ENCODE peak calls at places on chromosomes 12 and 14, in five cellular contexts. L is hepatocyte, J is glutamatergic neuron, U is MCF 10A, D is brain microvascular endothelial cell. S is an unnamed sample.

GRCh38 chr12:104964167-104964566 is 6.1 kb upstream of the SLC41A2 start:
- DNase-seq in L (no peak), J (no peak), U (no peak), D (no peak), S (no peak)

GRCh38 chr12:127809236-127809635 is 457.7 kb upstream of the TMEM132C start:
- DNase-seq in L (peak; percentile 58), J (no peak), U (peak; percentile 18), D (peak; percentile 88), S (no peak)

GRCh38 chr12:128337456-128338160 is 70.6 kb downstream of the TMEM132C start:
- DNase-seq in L (no peak), J (no peak), U (no peak), D (no peak), S (no peak)

GRCh38 chr12:68510394-68510793 is 100.3 kb upstream of the RAP1B start:
- DNase-seq in L (no peak), J (no peak), U (peak; percentile 27), D (no peak), S (no peak)

GRCh38 chr12:20508362-20508761 is 140.0 kb downstream of the PDE3A start:
- DNase-seq in L (no peak), J (no peak), U (peak; percentile 52), D (peak; percentile 56), S (no peak)

GRCh38 chr14:102906616-102907302 is 15.7 kb upstream of the AMN start:
- DNase-seq in L (no peak), J (no peak), U (no peak), D (no peak), S (no peak)

GRCh38 chr12:132206093-132206434 is 61.8 kb downstream of the NOC4L start:
- DNase-seq in L (no peak), J (no peak), U (no peak), D (no peak), S (no peak)

GRCh38 chr14:65414961-65415589 is 2.5 kb downstream of the FUT8 start:
- DNase-seq in L (peak; percentile 59), J (no peak), U (peak; percentile 57), D (peak; percentile 11), S (peak; percentile 30)

GRCh38 chr14:69996197-69996596 is 117.0 kb downstream of the SMOC1 start:
- DNase-seq in L (peak; percentile 28), J (no peak), U (peak; percentile 88), D (peak; percentile 71), S (no peak)

GRCh38 chr12:31835276-31835882 is 106.6 kb upstream of the AMN1 start:
- DNase-seq in L (peak; percentile 5), J (no peak), U (no peak), D (no peak), S (no peak)

GRCh38 chr12:109731806-109732205 is 18.2 kb downstream of the FAM222A start:
- DNase-seq in L (no peak), J (peak; percentile 3), U (no peak), D (no peak), S (no peak)

GRCh38 chr12:106254724-106255123 is 6.9 kb upstream of the CKAP4 start:
- DNase-seq in L (no peak), J (no peak), U (no peak), D (no peak), S (no peak)

GRCh38 chr12:106647793-106648514 is 65.2 kb downstream of the RFX4 start:
- DNase-seq in L (no peak), J (no peak), U (no peak), D (no peak), S (no peak)

GRCh38 chr14:45426685-45427282 is 173.8 kb upstream of the MIS18BP1 start:
- DNase-seq in L (peak; percentile 58), J (no peak), U (peak; percentile 64), D (peak; percentile 40), S (peak; percentile 67)

GRCh38 chr12:1719139-1719538 is 28.3 kb downstream of the ADIPOR2 start:
- DNase-seq in L (no peak), J (no peak), U (no peak), D (no peak), S (no peak)

GRCh38 chr12:84502907-84503787 is 409.5 kb downstream of the SLC6A15 start:
- DNase-seq in L (peak; percentile 74), J (peak; percentile 64), U (peak; percentile 76), D (peak; percentile 66), S (peak; percentile 78)

GRCh38 chr14:88879016-88879415 is 54.6 kb downstream of the TTC8 start:
- DNase-seq in L (no peak), J (no peak), U (peak; percentile 77), D (peak; percentile 93), S (peak; percentile 90)

GRCh38 chr14:67416085-67416484 is 4.1 kb upstream of the PLEK2 start:
- DNase-seq in L (peak; percentile 40), J (no peak), U (no peak), D (no peak), S (no peak)

GRCh38 chr12:29070309-29070708 is 78.8 kb upstream of the FAR2 start:
- DNase-seq in L (no peak), J (no peak), U (no peak), D (no peak), S (no peak)

GRCh38 chr12:65536876-65537661 is 258.6 kb downstream of the MSRB3 start:
- DNase-seq in L (peak; percentile 69), J (no peak), U (peak; percentile 95), D (peak; percentile 100), S (peak; percentile 99)

GRCh38 chr12:91892081-91892855 is 253.4 kb downstream of the BTG1 start:
- DNase-seq in L (no peak), J (no peak), U (no peak), D (no peak), S (no peak)

GRCh38 chr12:60106207-60106606 is 510.4 kb downstream of the SLC16A7 start:
- DNase-seq in L (no peak), J (no peak), U (peak; percentile 17), D (no peak), S (no peak)
- TF ChIP-seq CTCF in L (peak; percentile 49), J (no peak), U (peak; percentile 49), D (peak; percentile 19), S (peak; percentile 47)

GRCh38 chr14:62674833-62675232 is 370.4 kb downstream of the KCNH5 start:
- DNase-seq in L (peak; percentile 23), J (no peak), U (peak; percentile 31), D (no peak), S (peak; percentile 45)

GRCh38 chr14:62667515-62667914 is 377.7 kb downstream of the KCNH5 start:
- DNase-seq in L (no peak), J (no peak), U (no peak), D (no peak), S (peak; percentile 1)

GRCh38 chr14:62670526-62670925 is 374.7 kb downstream of the KCNH5 start:
- DNase-seq in L (no peak), J (no peak), U (no peak), D (no peak), S (no peak)

DNA sequence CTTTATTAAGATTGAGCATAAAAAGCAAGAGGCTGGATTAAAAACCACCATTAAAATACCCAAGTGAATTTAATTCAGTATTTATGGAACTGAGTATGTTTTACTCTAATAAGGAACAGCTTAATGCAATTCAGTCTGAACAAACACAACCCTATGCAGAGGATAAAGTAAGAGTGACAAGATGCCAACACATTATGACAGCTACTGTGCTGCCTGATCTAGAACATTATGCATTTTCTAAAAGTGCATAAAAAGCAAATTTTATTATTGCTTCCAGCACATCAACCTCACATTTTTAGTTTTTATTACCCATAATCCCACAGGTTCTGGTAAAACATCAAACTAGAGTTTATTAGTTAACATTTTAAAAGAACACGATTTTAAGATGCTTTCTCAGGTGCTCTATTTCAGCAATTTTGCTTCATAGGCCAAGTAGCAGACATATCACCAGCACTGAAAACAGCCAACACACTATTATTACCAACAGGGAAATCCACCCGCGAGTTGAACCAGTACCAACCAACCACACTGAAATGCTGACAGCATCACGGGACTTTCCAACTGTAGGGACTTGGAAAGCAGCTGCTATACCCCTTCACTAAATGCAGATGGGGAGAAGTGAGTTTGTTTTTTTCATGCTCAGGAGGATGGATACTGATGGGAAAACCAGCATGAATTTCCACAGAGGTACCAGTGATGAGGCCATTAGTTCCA is 372.1 kb downstream of the KCNH5 start:
- DNase-seq in L (no peak), J (no peak), U (no peak), D (no peak), S (no peak)
- TF ChIP-seq CTCF in L (no peak), J (no peak), U (no peak), D (no peak), S (no peak)

GRCh38 chr14:21056520-21057163 is 980 bp upstream of the RNASE8 start:
- DNase-seq in L (no peak), J (no peak), U (peak; percentile 35), D (no peak), S (peak; percentile 62)

GRCh38 chr14:21059842-21060589 is 2.4 kb downstream of the RNASE8 start:
- DNase-seq in L (no peak), J (no peak), U (no peak), D (no peak), S (peak; percentile 35)

GRCh38 chr14:21055473-21056117 is 2.0 kb upstream of the RNASE8 start:
- DNase-seq in L (peak; percentile 27), J (no peak), U (no peak), D (no peak), S (no peak)

GRCh38 chr14:21058903-21059302 is 1.3 kb downstream of the RNASE8 start:
- DNase-seq in L (no peak), J (no peak), U (no peak), D (no peak), S (no peak)

DNA sequence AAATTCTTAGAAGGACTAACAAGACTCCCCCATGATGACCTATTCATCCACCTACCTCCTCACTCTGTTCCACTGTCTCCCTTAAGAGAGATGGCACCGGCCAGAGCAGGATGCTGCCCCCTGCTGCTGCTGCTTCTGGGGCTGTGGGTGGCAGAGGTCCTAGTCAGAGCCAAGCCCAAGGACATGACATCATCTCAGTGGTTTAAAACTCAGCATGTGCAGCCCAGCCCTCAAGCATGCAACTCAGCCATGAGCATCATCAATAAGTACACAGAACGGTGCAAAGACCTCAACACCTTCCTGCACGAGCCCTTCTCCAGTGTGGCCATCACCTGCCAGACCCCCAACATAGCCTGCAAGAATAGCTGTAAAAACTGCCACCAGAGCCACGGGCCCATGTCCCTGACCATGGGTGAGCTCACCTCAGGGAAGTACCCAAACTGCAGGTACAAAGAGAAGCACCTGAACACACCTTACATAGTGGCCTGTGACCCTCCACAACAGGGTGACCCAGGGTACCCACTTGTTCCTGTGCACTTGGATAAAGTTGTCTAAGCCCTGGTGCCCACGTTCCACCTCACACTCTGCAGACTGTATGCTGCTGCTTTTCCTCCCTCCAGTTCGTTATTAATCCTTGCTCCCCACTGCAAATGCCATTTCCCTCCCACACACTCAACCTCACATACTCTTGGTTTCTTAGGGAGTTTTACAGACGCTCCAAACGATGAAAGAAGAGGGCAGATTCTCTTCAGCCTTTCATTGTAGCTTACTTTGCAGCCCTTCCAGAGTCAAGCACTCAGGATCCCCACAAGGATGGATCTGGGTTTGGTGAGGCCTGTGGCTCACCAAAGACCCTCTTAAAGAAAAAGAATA is at the start of gene RNASE8:
- DNase-seq in L (no peak), J (no peak), U (peak; percentile 24), D (no peak), S (no peak)
- TF ChIP-seq CTCF in L (no peak), J (no peak), U (no peak), D (peak; percentile 58), S (no peak)

DNA sequence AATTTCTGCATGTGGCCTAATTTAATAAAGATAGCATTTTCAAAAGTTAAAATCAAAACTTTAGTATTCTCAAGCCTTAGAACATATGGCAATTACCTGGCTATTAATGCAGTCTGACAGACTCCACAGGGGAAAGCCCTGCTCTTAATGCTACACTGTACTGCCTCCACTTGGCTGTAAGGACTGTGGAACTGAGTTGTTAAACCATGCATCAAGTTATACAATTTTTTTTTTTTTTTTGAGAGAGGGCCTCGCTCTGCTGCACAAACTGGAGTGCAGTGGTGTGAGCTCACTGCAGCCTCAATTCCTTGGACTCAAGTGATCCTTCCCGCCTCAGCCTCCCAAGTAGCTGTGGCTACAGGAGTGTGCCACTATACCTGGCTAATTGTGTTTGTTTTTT is 19.0 kb upstream of the NDUFA12 start:
- DNase-seq in L (no peak), J (no peak), U (no peak), D (no peak), S (no peak)
- TF ChIP-seq CTCF in L (no peak), J (no peak), U (no peak), D (no peak), S (no peak)

GRCh38 chr12:53500776-53501614 is at the start of gene TARBP2:
- DNase-seq in L (peak; percentile 99), J (peak; percentile 97), U (peak; percentile 99), D (peak; percentile 100), S (peak; percentile 99)
- TF ChIP-seq CTCF in L (no peak), J (no peak), U (no peak), D (peak; percentile 1), S (no peak)

S was measured in cardiac muscle cell.